ENCODE peak calls at places on chromosome 15, in four cellular contexts. K is psoas muscle, R is astrocyte, T is choroid plexus epithelial cell. J is an unnamed sample.

GRCh38 chr15:98187549-98187948 is 227.0 kb downstream of the ARRDC4 start:
- DNase-seq in K (no peak), R (no peak), T (no peak), J (no peak)

GRCh38 chr15:44727462-44728231 is 8.7 kb upstream of the TRIM69 start:
- DNase-seq in K (no peak), R (no peak), T (no peak), J (no peak)

GRCh38 chr15:50150349-50150748 is 31.3 kb upstream of the ATP8B4 start:
- DNase-seq in K (no peak), R (no peak), T (no peak), J (no peak)

GRCh38 chr15:99424978-99425665 is 140.7 kb upstream of the MEF2A start:
- DNase-seq in K (no peak), R (peak), T (peak), J (peak)

GRCh38 chr15:66936115-66936863 is 129.1 kb upstream of the SMAD3 start:
- DNase-seq in K (peak), R (no peak), T (no peak), J (no peak)

GRCh38 chr15:74978503-74978902 is 16.9 kb upstream of the SCAMP5 start:
- DNase-seq in K (no peak), R (no peak), T (peak), J (no peak)

GRCh38 chr15:101156509-101157159 is 95.2 kb downstream of the CHSY1 start:
- DNase-seq in K (no peak), R (peak), T (peak), J (no peak)

GRCh38 chr15:68739390-68740075 is 81.2 kb downstream of the ANP32A start:
- DNase-seq in K (no peak), R (no peak), T (no peak), J (no peak)

GRCh38 chr15:43125095-43125661 is 8.2 kb upstream of the TMEM62 start:
- DNase-seq in K (no peak), R (no peak), T (no peak), J (no peak)

GRCh38 chr15:30973379-30973778 is 18.0 kb downstream of the MTMR10 start:
- DNase-seq in K (no peak), R (no peak), T (no peak), J (no peak)

GRCh38 chr15:97755726-97756125 is 204.8 kb upstream of the ARRDC4 start:
- DNase-seq in K (no peak), R (no peak), T (no peak), J (no peak)

GRCh38 chr15:34065261-34065660 is 26.3 kb upstream of the AVEN start:
- DNase-seq in K (no peak), R (no peak), T (no peak), J (no peak)

GRCh38 chr15:62840518-62841268 is 201.9 kb upstream of the TPM1 start:
- DNase-seq in K (no peak), R (peak), T (no peak), J (no peak)
- TF ChIP-seq CTCF in K (no peak), R (no peak), T (no peak), J (no peak)

GRCh38 chr15:70091649-70092461 is 5.9 kb downstream of the TLE3 start:
- DNase-seq in K (no peak), R (peak), T (peak), J (no peak)

GRCh38 chr15:70092462-70092850 is 5.3 kb downstream of the TLE3 start:
- DNase-seq in K (no peak), R (no peak), T (peak), J (no peak)

GRCh38 chr15:70093481-70094309 is 4.0 kb downstream of the TLE3 start:
- DNase-seq in K (no peak), R (no peak), T (no peak), J (no peak)

GRCh38 chr15:70094690-70095311 is 2.9 kb downstream of the TLE3 start:
- DNase-seq in K (no peak), R (no peak), T (peak), J (no peak)

GRCh38 chr15:70093070-70093469 is 4.6 kb downstream of the TLE3 start:
- DNase-seq in K (no peak), R (no peak), T (no peak), J (no peak)
- TF ChIP-seq CTCF in K (no peak), R (no peak), T (no peak), J (no peak)

DNA sequence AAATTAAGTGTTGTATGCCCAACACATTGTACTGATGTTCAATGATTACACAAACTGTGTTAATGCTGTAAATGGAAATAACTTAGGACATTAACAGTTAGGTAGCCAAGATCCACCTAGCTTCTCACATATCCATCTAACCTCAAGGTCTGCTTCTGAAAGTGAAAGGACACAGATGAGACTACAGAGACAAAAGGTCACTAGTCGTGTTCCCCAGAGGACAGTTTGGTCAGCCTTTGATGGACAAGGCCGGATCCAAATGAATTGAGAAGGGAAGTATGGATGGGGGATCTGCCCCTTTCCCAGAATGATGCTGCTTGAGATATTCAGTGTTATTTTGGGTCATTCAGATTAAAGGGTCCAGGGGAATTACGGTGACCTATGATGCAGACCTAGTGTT is 17.2 kb downstream of the ALDH1A2 start:
- DNase-seq in K (no peak), R (no peak), T (no peak), J (no peak)
- TF ChIP-seq CTCF in K (no peak), R (no peak), T (no peak), J (no peak)

DNA sequence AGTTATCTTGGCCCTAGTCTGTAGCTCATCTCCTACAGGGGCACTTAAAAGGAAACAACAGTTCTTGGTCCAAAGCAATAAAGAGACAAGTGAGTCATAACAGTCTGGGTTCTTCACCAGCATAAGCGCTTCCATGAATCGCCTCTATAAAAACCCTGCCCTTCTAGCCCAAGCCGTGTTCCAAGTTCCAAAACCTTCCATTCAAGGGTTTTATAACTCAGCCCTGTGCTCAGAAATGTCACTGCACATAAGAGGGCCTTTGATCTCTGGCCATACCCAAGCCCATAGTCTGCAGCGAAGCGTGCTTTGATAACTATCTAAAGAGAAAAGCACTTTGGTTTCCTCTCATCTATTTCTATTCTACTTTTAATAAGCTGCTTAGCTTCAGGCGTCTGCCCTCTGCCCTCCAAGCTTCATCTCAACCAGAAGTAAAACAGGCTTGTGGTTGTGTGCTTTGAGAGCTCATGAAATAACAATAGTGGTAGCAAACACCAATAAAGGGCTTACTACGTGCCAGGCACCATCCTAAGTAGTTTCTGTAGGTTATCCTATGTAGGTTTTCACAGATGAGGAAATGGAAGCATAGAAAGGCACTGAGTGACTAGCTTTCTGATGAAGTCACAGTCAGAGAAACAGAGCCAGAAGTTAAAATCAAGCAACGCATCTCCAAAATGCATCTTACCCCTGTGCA is 64.0 kb upstream of the AKAP13 start:
- DNase-seq in K (no peak), R (peak), T (peak), J (peak)
- TF ChIP-seq CTCF in K (no peak), R (no peak), T (no peak), J (no peak)